ENCODE peak calls at places on chromosomes 11 and 22, in ten cellular contexts. P is lower lobe of right lung; S is pancreas; W is heart right ventricle; J is esophagus muscularis mucosa; B is CD8-positive, alpha-beta T cell; O is ovary; V is coronary artery; F is tibial artery; K is WTC11. Q is an unnamed sample.

GRCh38 chr11:14029415-14029814 is 66.9 kb downstream of the SPON1 start:
- DNase-seq in B (no peak), P (no peak), V (no peak), J (peak), W (no peak), S (no peak), O (no peak), K (peak), F (no peak), Q (no peak)

GRCh38 chr11:22304337-22304961 is 33.7 kb upstream of the SLC17A6 start:
- DNase-seq in J (no peak), P (no peak), O (no peak), B (no peak), F (no peak), W (no peak), V (no peak), K (no peak), S (no peak), Q (no peak)

GRCh38 chr11:66183581-66184048 is 84.8 kb upstream of the RAB1B start:
- DNase-seq in V (no peak), K (no peak), B (no peak), F (no peak), S (no peak), O (no peak), W (no peak), P (no peak), J (no peak), Q (no peak)

GRCh38 chr22:47372596-47373385 is 610.3 kb downstream of the TBC1D22A start:
- DNase-seq in B (no peak), P (peak), F (peak), K (no peak), W (no peak), V (no peak), O (peak), J (no peak), S (no peak), Q (no peak)

GRCh38 chr11:120824242-120824641 is 199.7 kb upstream of the TBCEL start:
- DNase-seq in B (no peak), O (no peak), S (no peak), K (no peak), P (no peak), F (no peak), J (no peak), V (no peak), W (no peak), Q (no peak)

GRCh38 chr11:61037694-61038093 is 64.6 kb upstream of the CD5 start:
- DNase-seq in J (no peak), B (no peak), S (no peak), W (no peak), O (no peak), P (no peak), K (no peak), F (no peak), V (no peak), Q (peak)

GRCh38 chr11:73384871-73385692 is 8.9 kb downstream of the RELT start:
- DNase-seq in W (peak), O (no peak), S (no peak), F (no peak), V (no peak), B (no peak), P (peak), K (no peak), J (no peak), Q (peak)

GRCh38 chr11:116500833-116501622 is 271.8 kb downstream of the BUD13 start:
- DNase-seq in O (no peak), K (peak), S (no peak), W (no peak), V (no peak), B (no peak), F (peak), J (no peak), P (no peak), Q (no peak)

GRCh38 chr11:69539416-69540117 is 58.1 kb downstream of the LINC01488 start:
- DNase-seq in F (no peak), W (no peak), V (peak), O (no peak), P (peak), B (no peak), S (no peak), K (no peak), J (no peak), Q (peak)

GRCh38 chr11:61082161-61082870 is 20.0 kb upstream of the CD5 start:
- DNase-seq in W (no peak), P (no peak), K (no peak), B (no peak), O (no peak), V (no peak), F (peak), S (no peak), J (no peak), Q (no peak)

GRCh38 chr11:129946965-129947364 is 51.6 kb upstream of the NFRKB start:
- DNase-seq in W (no peak), P (no peak), J (no peak), V (no peak), K (no peak), S (no peak), B (no peak), O (no peak), F (no peak), Q (no peak)

GRCh38 chr11:129947474-129947873 is 52.1 kb upstream of the NFRKB start:
- DNase-seq in J (no peak), F (no peak), S (no peak), W (no peak), V (no peak), K (peak), B (no peak), P (no peak), O (no peak), Q (no peak)

GRCh38 chr11:129950319-129951034 is 52.2 kb downstream of the PRDM10 start:
- DNase-seq in V (no peak), O (peak), B (no peak), F (no peak), W (no peak), J (no peak), K (no peak), P (peak), S (no peak), Q (peak)

GRCh38 chr11:129949976-129950318 is 52.7 kb downstream of the PRDM10 start:
- DNase-seq in B (no peak), P (no peak), K (no peak), F (no peak), V (no peak), W (no peak), J (no peak), S (no peak), O (no peak), Q (peak)

DNA sequence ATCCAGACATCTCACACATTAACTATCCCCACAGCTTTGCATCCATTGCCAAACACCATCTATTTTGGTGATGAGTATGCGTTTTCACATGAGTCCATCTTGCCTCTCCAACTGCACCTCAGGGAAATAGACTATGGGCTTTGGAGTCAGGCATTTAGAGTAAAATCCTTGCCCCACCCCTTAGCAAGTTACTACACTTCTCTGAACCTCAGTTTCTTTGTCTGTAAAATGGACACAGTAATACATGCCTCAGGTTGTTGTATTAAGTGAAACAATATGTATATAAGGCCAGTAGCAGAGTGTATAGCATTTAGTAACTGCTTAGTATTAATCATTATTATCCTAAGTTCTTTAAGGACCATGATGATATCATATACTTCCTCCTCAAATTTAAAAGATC is 53.6 kb downstream of the PRDM10 start:
- DNase-seq in F (no peak), W (no peak), J (no peak), B (no peak), K (no peak), S (no peak), V (no peak), P (no peak), O (no peak), Q (no peak)
- TF ChIP-seq CTCF in F (no peak), W (no peak), J (no peak), B (no peak), K (no peak), S (no peak), V (no peak), P (no peak), O (no peak), Q (no peak)

DNA sequence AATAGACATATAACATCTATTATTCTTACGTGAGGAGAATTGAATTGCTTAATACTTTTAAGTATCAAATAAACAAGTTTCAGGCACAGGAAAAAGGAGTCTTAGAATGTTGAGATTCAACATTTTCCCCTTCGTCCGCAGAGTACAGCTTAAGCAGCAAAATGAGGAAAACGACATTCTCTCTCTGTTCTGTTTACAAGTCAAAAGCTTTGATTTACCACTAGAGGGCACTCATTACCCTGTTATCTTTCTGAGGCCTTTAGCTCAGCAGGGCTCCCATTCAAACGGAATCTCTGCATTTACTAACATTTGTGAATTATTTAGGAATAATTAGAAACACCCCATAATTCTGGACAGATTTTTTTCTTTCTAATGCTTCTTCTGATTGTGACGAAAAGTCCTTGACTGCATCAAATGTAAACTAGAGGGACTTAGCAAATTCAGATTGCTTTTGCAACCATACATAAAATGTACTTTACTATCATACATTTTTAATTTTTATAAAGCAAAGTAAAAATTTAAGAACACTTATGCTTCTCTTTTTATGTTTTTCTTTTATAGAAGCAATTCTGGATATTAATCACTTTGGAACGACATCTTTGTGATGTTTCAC is 75.0 kb downstream of the JRKL start:
- DNase-seq in S (no peak), P (no peak), K (no peak), F (no peak), V (no peak), O (no peak), B (no peak), J (no peak), W (no peak), Q (no peak)
- TF ChIP-seq CTCF in S (peak), P (peak), K (peak), F (peak), V (peak), O (peak), B (peak), J (peak), W (peak), Q (peak)

GRCh38 chr11:127843483-127844396 is 743.6 kb downstream of the ETS1 start:
- DNase-seq in W (peak), P (peak), O (peak), K (peak), J (no peak), F (peak), S (peak), B (peak), V (no peak), Q (no peak)
- TF ChIP-seq CTCF in W (peak), P (peak), O (no peak), K (peak), J (peak), F (peak), S (peak), B (peak), V (no peak), Q (peak)

GRCh38 chr22:22461111-22461510 is 47.4 kb downstream of the ZNF280B start:
- DNase-seq in P (no peak), J (no peak), V (no peak), W (no peak), S (no peak), K (no peak), B (no peak), O (no peak), F (no peak), Q (no peak)

GRCh38 chr22:22464541-22465054 is 43.9 kb downstream of the ZNF280B start:
- DNase-seq in B (no peak), O (no peak), P (no peak), F (no peak), V (no peak), W (no peak), S (no peak), K (no peak), J (no peak), Q (no peak)

GRCh38 chr22:22461583-22461982 is 47.0 kb downstream of the ZNF280B start:
- DNase-seq in J (no peak), P (no peak), B (no peak), V (no peak), F (no peak), K (no peak), W (no peak), S (no peak), O (no peak), Q (no peak)

GRCh38 chr22:22463855-22464540 is 44.5 kb downstream of the ZNF280B start:
- DNase-seq in S (no peak), J (no peak), K (peak), V (no peak), B (peak), O (peak), W (no peak), P (no peak), F (no peak), Q (no peak)

DNA sequence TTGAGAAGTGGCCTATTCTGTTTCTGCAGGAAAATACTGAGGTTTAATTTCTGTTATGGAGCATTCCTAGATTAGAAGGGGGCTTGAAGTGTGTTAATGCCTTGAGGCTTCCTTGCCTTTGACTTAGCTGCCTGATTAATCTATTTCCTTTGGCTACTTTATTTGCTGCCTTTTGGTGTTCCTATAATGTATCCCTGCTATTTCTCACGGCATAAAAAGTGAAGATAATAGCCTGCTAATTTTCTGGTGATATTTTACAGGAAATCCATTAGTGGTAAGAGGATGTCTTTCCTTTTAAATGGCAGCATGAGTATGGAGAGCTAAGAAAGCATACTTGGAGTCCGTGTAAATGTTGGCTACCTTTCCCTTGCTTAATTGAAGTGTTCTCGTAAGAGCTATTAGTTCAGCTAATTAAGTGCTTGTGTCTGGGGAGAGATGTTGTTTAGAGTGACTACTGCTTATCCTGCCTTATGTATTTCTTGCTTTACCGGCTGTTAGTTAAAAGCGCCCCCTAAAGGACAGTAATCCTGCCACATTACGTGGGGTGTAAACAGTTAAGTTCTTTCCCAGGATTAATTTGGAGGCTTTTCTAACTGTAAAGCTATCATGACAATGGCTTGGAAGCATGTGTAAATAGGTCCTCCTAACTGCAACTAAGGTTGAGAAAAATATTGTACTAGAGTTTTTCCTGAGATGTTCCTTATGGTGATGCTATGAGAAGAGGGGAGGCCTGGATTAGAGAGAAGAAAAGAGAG is 45.6 kb downstream of the ZNF280B start:
- DNase-seq in W (no peak), B (no peak), S (no peak), P (no peak), K (no peak), V (no peak), O (no peak), F (no peak), J (no peak), Q (no peak)
- TF ChIP-seq CTCF in W (no peak), B (no peak), S (no peak), P (no peak), K (no peak), V (no peak), O (no peak), F (no peak), J (no peak), Q (no peak)

GRCh38 chr22:45224331-45224730 is 16.4 kb downstream of the KIAA0930 start:
- DNase-seq in O (no peak), J (no peak), W (no peak), F (no peak), B (no peak), K (no peak), S (peak), P (peak), V (no peak), Q (no peak)

GRCh38 chr22:45225732-45226560 is 14.7 kb downstream of the KIAA0930 start:
- DNase-seq in V (no peak), J (no peak), F (no peak), O (no peak), B (no peak), W (no peak), P (peak), K (no peak), S (peak), Q (peak)

GRCh38 chr22:45223304-45224117 is 17.2 kb downstream of the KIAA0930 start:
- DNase-seq in K (no peak), J (no peak), O (no peak), V (no peak), B (no peak), F (no peak), P (no peak), S (peak), W (no peak), Q (no peak)

GRCh38 chr22:45226681-45227186 is 14.0 kb downstream of the KIAA0930 start:
- DNase-seq in P (peak), V (no peak), O (no peak), B (no peak), W (no peak), S (peak), K (no peak), J (no peak), F (no peak), Q (peak)

DNA sequence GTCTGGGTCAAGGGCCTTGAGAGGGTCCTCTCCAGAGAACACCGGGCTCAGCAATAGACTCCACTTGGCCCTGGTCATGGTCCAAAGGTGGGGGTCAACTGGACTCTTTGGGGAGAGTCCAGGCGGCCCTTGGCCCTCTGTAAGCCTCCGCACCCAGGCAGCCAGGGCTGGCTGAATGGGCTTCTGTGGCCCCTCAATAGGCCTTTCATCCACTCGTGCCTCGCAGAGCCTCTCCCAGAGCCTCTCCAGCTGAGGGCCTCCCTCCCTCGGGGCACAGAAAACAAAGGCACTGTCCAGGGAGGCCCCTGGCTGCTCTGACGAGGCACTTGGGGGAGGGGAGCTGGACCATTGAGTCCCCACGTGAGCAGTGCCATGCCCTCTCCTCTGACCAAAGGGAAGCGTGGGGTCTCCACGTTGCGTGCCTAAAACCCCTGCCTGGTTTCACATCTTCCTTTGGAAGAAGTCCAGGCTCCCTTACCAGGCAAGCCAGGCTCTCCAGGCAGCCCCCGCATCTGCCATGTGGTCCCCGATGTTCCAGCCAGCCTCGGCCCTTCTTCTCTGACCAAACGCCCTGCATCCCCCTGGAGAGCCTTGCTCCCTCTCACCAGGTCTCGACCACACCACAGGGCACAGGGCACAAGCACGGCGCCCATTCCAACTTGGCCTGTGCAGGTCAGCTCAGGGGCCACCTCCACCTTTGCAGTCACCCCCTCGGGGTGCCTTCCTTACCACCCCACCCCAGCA is 15.5 kb downstream of the KIAA0930 start:
- DNase-seq in S (peak), K (no peak), P (peak), B (no peak), F (no peak), W (no peak), O (no peak), J (no peak), V (no peak), Q (no peak)
- TF ChIP-seq CTCF in S (no peak), K (no peak), P (no peak), B (no peak), F (no peak), W (no peak), O (no peak), J (no peak), V (no peak), Q (no peak)

GRCh38 chr22:37330200-37331033 is 48.1 kb downstream of the CYTH4 start:
- DNase-seq in B (no peak), V (no peak), S (peak), F (no peak), O (no peak), J (no peak), W (no peak), P (no peak), K (peak), Q (no peak)
- TF ChIP-seq CTCF in B (no peak), V (no peak), S (no peak), F (no peak), O (no peak), J (no peak), W (no peak), P (no peak), K (no peak), Q (no peak)

DNA sequence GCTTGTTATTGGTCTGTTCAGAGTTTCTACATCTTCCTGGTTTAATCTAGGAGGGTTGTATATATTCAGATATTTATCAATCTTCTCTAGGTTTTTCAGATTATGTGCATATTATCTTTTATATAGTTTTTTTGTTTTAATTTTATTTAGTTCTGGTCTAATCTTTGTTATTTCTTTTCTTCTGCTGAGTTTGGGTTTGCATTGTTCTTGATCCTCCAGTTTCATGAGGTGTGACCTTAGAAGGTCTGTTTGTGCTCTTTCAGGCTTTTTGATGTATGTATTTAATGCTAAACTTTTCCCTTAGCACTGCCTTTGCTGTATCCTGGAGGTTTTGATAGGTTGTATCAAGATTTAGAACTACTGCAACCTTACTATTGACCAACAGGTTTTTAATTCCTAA is 117.7 kb downstream of the VPREB1 start:
- DNase-seq in K (no peak), B (no peak), V (no peak), S (no peak), F (no peak), O (no peak), J (peak), W (no peak), P (no peak), Q (no peak)
- TF ChIP-seq CTCF in K (no peak), B (no peak), V (no peak), S (no peak), F (no peak), O (no peak), J (no peak), W (no peak), P (no peak), Q (no peak)